ENCODE peak calls at places on chromosomes 5 and 9, in eight cellular contexts. Q is NCI-H510A treated with DMSO at 0.1 percent for 48 hours, T is GDM1, B is nephron progenitor cell, A is hippocampal formation, G is NCI-H1694 treated with DMSO at 0.1 percent for 48 hours, R is T-helper 22 cell, L is left ventricle myocardium superior. K is an unnamed sample.

GRCh38 chr9:8468048-8468600 is 668.5 kb upstream of the DMAC1 start:
- DNase-seq in A (no peak), G (no peak), R (no peak), B (no peak), Q (no peak), L (no peak), T (no peak), K (no peak)

GRCh38 chr9:36029765-36030528 is 6.8 kb upstream of the RECK start:
- DNase-seq in R (no peak), T (no peak), A (no peak), G (no peak), Q (no peak), L (no peak), B (no peak), K (no peak)

GRCh38 chr5:148746826-148747535 is 79.4 kb upstream of the ADRB2 start:
- DNase-seq in R (no peak), L (no peak), Q (no peak), G (no peak), T (peak; percentile 48), B (no peak), A (no peak), K (no peak)

GRCh38 chr5:32785639-32786216 is 74.6 kb downstream of the NPR3 start:
- DNase-seq in Q (no peak), G (no peak), A (no peak), L (no peak), R (no peak), B (no peak), T (no peak), K (no peak)

GRCh38 chr5:153883829-153884228 is 154.9 kb downstream of the FAM114A2 start:
- DNase-seq in A (no peak), B (no peak), R (no peak), Q (peak; percentile 1), T (no peak), L (no peak), G (no peak), K (no peak)

GRCh38 chr9:93256878-93257807 is 73.2 kb downstream of the WNK2 start:
- DNase-seq in G (no peak), B (no peak), T (no peak), A (no peak), Q (no peak), R (no peak), L (no peak), K (no peak)

GRCh38 chr5:149434162-149435014 is 55.3 kb upstream of the IL17B start:
- DNase-seq in B (peak; percentile 79), R (no peak), T (peak; percentile 42), Q (peak; percentile 65), A (peak; percentile 16), L (no peak), G (peak; percentile 56), K (peak; percentile 42)

GRCh38 chr5:168364738-168365550 is 73.5 kb downstream of the WWC1 start:
- DNase-seq in L (no peak), A (no peak), R (no peak), G (no peak), T (no peak), B (peak; percentile 13), Q (no peak), K (no peak)

GRCh38 chr9:131008563-131008908 is 438 bp upstream of the LAMC3 start:
- DNase-seq in B (no peak), G (peak; percentile 31), A (no peak), Q (no peak), T (no peak), L (no peak), R (no peak), K (no peak)

K was measured in CD4-positive, CD25-positive, alpha-beta regulatory T cell.